ENCODE peak calls at places on chromosomes 6 and 20, in five cellular contexts. B is heart left ventricle, E is esophagus squamous epithelium, S is HCT116, V is transverse colon. I is an unnamed sample.

GRCh38 chr6:160979063-160979708 is 12.4 kb upstream of the MAP3K4 start:
- DNase-seq in B (no peak), E (no peak), S (no peak), V (no peak), I (no peak)

GRCh38 chr20:63009988-63010769 is 3.4 kb upstream of the BHLHE23 start:
- DNase-seq in B (no peak), E (no peak), S (no peak), V (peak), I (no peak)

GRCh38 chr6:154012852-154013251 is 26.2 kb upstream of the OPRM1 start:
- DNase-seq in B (no peak), E (no peak), S (no peak), V (no peak), I (no peak)

GRCh38 chr6:34810936-34811632 is 19.2 kb downstream of the BLTP3A start:
- DNase-seq in B (no peak), E (no peak), S (peak), V (peak), I (no peak)

GRCh38 chr20:5316188-5317158 is at the start of gene PROKR2:
- DNase-seq in B (no peak), E (no peak), S (no peak), V (no peak), I (no peak)

GRCh38 chr6:166351715-166352285 is 9.5 kb upstream of the SFT2D1 start:
- DNase-seq in B (no peak), E (no peak), S (no peak), V (peak), I (no peak)

GRCh38 chr6:44634321-44634720 is 246.8 kb downstream of the CDC5L start:
- DNase-seq in B (no peak), E (no peak), S (no peak), V (no peak), I (no peak)

GRCh38 chr6:6519028-6519427 is 69.5 kb upstream of the LY86 start:
- DNase-seq in B (no peak), E (no peak), S (no peak), V (no peak), I (no peak)

GRCh38 chr6:141056945-141057635 is 1075.6 kb upstream of the GJE1 start:
- DNase-seq in B (no peak), E (no peak), S (no peak), V (no peak), I (no peak)

GRCh38 chr6:39791850-39792500 is at the start of gene DAAM2:
- DNase-seq in B (peak), E (no peak), S (no peak), V (peak), I (no peak)

GRCh38 chr6:43977404-43978111 is 149.7 kb downstream of the MRPL14 start:
- DNase-seq in B (no peak), E (no peak), S (no peak), V (no peak), I (no peak)

GRCh38 chr6:100920028-100920427 is 38.9 kb upstream of the ASCC3 start:
- DNase-seq in B (no peak), E (no peak), S (no peak), V (no peak), I (no peak)

GRCh38 chr20:51306521-51307358 is 235.8 kb downstream of the NFATC2 start:
- DNase-seq in B (peak), E (no peak), S (peak), V (peak), I (peak)

GRCh38 chr20:20367681-20368413 is at the start of gene INSM1:
- DNase-seq in B (no peak), E (no peak), S (no peak), V (no peak), I (no peak)

GRCh38 chr20:56429496-56429895 is 17.4 kb downstream of the CASS4 start:
- DNase-seq in B (no peak), E (no peak), S (no peak), V (no peak), I (no peak)

GRCh38 chr6:134376785-134377184 is 58.9 kb upstream of the SGK1 start:
- DNase-seq in B (no peak), E (no peak), S (no peak), V (no peak), I (no peak)

GRCh38 chr6:11885159-11885558 is 106.6 kb upstream of the ADTRP start:
- DNase-seq in B (no peak), E (no peak), S (no peak), V (no peak), I (no peak)

GRCh38 chr6:5786321-5787053 is 220.2 kb downstream of the NRN1 start:
- DNase-seq in B (no peak), E (no peak), S (no peak), V (no peak), I (no peak)

GRCh38 chr6:36461646-36462045 is 18.8 kb downstream of the KCTD20 start:
- DNase-seq in B (no peak), E (no peak), S (no peak), V (no peak), I (no peak)

GRCh38 chr20:4998160-4998651 is 3.1 kb downstream of the SLC23A2 start:
- DNase-seq in B (no peak), E (no peak), S (no peak), V (no peak), I (no peak)

GRCh38 chr20:39893013-39893685 is 795.9 kb downstream of the MAFB start:
- DNase-seq in B (no peak), E (no peak), S (no peak), V (no peak), I (no peak)

GRCh38 chr6:16135078-16135477 is 6.2 kb downstream of the MYLIP start:
- DNase-seq in B (no peak), E (no peak), S (no peak), V (no peak), I (no peak)

GRCh38 chr6:16134430-16134829 is 5.5 kb downstream of the MYLIP start:
- DNase-seq in B (no peak), E (no peak), S (no peak), V (no peak), I (no peak)

GRCh38 chr6:16137451-16137801 is 8.5 kb downstream of the MYLIP start:
- DNase-seq in B (no peak), E (no peak), S (no peak), V (no peak), I (no peak)

GRCh38 chr6:16136086-16136485 is 7.2 kb downstream of the MYLIP start:
- DNase-seq in B (no peak), E (no peak), S (no peak), V (no peak), I (no peak)

GRCh38 chr6:16136536-16137450 is 7.9 kb downstream of the MYLIP start:
- DNase-seq in B (peak), E (no peak), S (peak), V (no peak), I (peak)
- TF ChIP-seq POLR2A in B (no peak), E (no peak), S (no peak), V (no peak), I (no peak)

DNA sequence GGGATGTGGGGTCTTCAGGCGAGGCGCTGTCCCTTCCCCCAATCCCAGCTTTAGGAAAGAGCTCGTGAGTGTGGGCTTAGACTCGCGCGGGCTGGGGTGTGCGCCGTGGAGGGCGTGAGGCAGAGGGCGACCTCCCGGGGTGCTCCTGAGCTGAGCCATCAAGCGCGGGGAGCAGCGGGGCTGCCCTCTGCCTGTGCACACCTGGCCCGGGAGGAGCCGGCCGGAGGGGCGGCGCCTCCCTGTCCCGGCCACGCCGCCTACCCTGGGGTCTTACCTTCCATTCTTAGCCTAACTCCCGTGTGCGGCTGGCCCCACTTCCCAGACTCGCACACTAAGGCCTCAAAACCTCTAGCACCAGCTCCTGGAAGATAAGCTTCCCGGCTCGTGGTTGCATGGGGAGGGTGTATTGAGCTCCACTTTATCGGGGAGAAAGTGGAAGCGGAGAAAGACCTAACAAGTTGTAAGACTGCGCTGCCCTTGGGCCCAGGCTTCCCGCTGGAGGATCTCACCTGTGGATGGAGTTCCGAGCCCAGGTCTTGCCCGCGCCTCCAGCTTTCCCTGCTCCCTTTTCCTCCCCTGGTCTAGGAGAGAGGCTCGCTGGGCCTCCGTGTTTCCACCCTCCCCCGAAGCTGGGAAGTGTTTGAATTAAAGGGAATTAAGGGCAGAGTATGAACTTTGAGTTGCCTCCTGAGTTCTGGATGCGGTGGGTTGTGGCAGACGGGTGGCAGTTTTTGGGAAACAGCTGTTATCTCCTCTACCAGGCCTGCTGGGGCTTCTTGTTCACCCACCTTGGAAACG is 1.2 kb downstream of the DNMT3B start:
- DNase-seq in B (no peak), E (no peak), S (no peak), V (no peak), I (no peak)
- TF ChIP-seq POLR2A in B (no peak), E (no peak), S (no peak), V (no peak), I (no peak)

DNA sequence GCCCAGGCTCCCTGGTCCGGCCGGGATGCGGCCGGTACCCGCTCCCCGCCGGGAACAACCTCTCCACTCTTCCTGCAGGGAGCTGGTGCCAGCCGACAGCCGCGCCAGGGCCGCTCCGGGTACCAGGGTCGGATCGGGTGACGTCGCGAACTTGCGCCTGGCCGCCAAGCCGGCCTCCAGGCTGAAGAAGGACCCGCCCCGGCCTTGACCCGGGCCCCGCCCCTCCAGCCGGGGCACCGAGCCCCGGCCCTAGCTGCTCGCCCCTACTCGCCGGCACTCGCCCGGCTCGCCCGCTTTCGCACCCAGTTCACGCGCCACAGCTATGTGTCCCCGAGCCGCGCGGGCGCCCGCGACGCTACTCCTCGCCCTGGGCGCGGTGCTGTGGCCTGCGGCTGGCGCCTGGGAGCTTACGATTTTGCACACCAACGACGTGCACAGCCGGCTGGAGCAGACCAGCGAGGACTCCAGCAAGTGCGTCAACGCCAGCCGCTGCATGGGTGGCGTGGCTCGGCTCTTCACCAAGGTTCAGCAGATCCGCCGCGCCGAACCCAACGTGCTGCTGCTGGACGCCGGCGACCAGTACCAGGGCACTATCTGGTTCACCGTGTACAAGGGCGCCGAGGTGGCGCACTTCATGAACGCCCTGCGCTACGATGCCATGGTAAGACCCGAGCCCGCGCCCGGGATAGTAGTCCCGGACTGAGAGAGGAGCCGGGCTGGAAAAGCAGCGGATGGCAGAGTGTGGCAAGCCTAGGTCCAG is at the start of gene NT5E:
- DNase-seq in B (peak), E (no peak), S (no peak), V (peak), I (peak)
- TF ChIP-seq POLR2A in B (no peak), E (no peak), S (no peak), V (peak), I (peak)

GRCh38 chr6:156416392-156416791 is 360.8 kb upstream of the ARID1B start:
- DNase-seq in B (no peak), E (no peak), S (no peak), V (no peak), I (no peak)
- TF ChIP-seq POLR2A in B (no peak), E (no peak), S (no peak), V (no peak), I (no peak)

DNA sequence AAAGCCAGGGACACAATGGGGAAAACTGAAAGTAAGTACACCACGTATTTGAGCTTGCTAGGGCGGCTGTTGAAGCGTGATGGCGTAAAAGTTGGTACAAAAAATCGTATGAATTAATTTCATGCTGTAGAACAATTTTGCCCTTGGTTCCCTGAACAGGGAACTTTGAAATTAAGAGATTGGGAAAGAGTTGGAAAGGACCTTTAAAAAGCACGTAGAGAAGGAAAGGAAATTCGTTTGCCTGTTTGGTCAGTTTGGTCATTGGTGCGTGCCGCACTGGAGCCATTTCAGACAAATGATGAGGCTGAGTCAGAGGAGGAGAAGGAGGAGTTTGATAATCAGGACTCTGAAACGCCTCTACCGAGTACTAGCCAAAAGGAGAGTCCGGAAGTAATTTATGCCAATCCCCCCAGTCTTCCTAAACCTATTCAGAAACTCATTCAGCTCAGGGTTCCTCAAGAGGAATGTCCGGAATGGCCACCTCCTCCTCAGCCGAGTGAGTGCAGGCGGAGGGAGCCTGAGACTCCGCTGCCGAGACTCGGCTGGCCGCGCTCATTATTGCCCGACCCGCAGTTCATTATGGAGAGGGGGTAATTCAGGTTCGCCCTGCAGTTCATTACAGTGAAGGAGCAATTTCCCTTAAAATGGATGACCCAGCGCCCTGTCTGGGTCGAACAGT is 59.2 kb upstream of the PRSS16 start:
- DNase-seq in B (peak), E (no peak), S (peak), V (peak), I (no peak)
- TF ChIP-seq POLR2A in B (no peak), E (no peak), S (no peak), V (peak), I (no peak)

GRCh38 chr6:56954389-56955170 is at the start of gene BEND6:
- DNase-seq in B (peak), E (no peak), S (no peak), V (peak), I (peak)
- TF ChIP-seq POLR2A in B (no peak), E (no peak), S (peak), V (no peak), I (peak)

DNA sequence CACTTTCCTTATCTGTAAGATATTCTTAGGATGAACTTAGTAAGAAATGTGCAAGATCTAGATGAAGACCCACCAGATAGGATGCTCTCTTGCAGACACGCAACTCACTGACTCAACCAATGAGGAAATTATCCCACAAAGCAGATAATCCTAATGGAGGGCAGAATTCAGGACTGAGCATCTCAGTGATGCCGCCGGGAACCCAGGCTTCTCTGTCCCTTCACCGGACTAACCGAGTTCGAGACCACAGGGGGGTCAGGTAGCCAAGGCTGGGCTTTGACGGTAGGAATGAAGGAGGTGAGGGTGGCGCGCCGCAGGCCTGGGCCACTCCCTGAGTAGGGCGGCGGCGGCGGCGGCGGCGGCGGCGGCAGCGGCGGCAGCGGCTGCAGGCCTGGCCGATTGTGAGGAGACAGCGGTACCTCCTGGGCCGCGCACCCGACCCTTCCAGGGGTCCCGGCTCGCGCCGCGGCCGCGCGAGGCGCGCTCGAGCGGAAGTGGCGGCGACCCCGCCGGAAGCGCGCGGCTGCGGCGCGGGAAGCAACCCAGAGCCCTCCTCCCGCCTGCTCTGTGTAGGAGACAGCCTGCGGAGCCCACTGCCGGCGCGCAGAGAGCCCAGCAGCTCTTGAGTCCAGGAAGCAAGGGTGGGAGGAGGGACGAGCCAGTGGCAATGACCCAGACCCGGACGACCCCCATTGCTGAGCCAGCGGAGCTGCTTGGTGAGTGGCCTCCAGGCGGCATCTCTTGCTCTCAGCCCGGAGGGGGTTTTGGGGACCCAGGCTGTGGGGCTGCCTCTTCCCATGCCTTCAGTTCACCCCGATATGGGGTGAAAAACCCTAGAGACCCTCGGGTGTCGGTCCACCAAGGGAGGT is at the start of gene KHDC1:
- DNase-seq in B (peak), E (no peak), S (no peak), V (peak), I (peak)
- TF ChIP-seq POLR2A in B (no peak), E (no peak), S (no peak), V (no peak), I (peak)

GRCh38 chr20:14989891-14990290 is 652.5 kb upstream of the FLRT3 start:
- DNase-seq in B (no peak), E (no peak), S (no peak), V (no peak), I (no peak)

GRCh38 chr20:14986656-14987055 is 649.2 kb upstream of the FLRT3 start:
- DNase-seq in B (no peak), E (no peak), S (no peak), V (no peak), I (no peak)

GRCh38 chr20:14984768-14985622 is 647.6 kb upstream of the FLRT3 start:
- DNase-seq in B (no peak), E (no peak), S (no peak), V (no peak), I (no peak)

GRCh38 chr20:14984305-14984704 is 646.9 kb upstream of the FLRT3 start:
- DNase-seq in B (no peak), E (no peak), S (no peak), V (no peak), I (no peak)

DNA sequence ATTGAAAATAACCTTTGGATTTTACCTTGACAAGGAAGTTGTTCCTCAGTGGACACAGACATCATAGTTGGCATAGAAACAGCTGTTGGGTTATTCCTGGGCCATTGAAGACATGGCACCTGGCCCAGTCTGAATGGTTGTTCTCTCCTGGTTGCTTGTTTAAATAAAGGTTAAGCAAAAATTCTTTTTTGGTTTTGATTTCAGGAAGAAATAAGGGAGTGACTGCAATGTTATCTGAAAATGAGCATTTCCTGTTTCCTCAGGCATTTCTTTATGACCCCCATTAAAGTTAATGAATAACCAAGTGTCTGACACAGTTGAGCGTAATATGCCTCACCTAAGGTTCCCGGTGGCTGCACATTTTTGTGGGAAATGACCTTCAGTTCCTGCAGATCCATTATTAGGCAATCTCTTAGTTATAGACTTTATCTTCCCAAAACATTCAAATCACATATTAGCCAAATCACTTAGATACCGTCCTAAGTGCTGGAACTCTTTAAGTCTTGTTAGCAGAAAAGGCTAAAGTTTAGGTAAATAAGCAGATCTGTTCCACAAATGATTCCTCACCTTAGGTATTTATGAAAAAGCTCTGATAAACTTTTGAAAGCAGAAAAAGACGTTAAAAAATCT is 648.7 kb upstream of the FLRT3 start:
- DNase-seq in B (no peak), E (no peak), S (no peak), V (peak), I (no peak)
- TF ChIP-seq POLR2A in B (no peak), E (no peak), S (no peak), V (no peak), I (no peak)